ENCODE peak calls at places on chromosomes 1 and 21, in four cellular contexts. V is cardiac muscle cell; B is astrocyte; R is CD4-positive, CD25-positive, alpha-beta regulatory T cell. O is an unnamed sample.

GRCh38 chr1:185561629-185562028 is 172.6 kb upstream of the HMCN1 start:
- DNase-seq in V (no peak), B (peak), R (peak), O (peak)

GRCh38 chr1:99268021-99268420 is 3.7 kb downstream of the PLPPR4 start:
- DNase-seq in V (no peak), B (no peak), R (no peak), O (no peak)

GRCh38 chr1:9320520-9321479 is 28.1 kb downstream of the SPSB1 start:
- DNase-seq in V (no peak), B (no peak), R (no peak), O (no peak)

GRCh38 chr1:47710075-47711071 is 272.5 kb downstream of the FOXD2 start:
- DNase-seq in V (peak), B (no peak), R (peak), O (peak)

GRCh38 chr1:230823835-230824485 is 44.4 kb downstream of the C1orf198 start:
- DNase-seq in V (no peak), B (no peak), R (no peak), O (no peak)

GRCh38 chr1:84505167-84506001 is 802 bp upstream of the SPATA1 start:
- DNase-seq in V (peak), B (peak), R (peak), O (no peak)

GRCh38 chr1:94282143-94282711 is 44.8 kb upstream of the ARHGAP29 start:
- DNase-seq in V (no peak), B (no peak), R (no peak), O (no peak)

GRCh38 chr1:115293899-115294298 is 44.1 kb downstream of the NGF start:
- DNase-seq in V (no peak), B (no peak), R (no peak), O (no peak)

GRCh38 chr1:205714190-205714905 is 34.0 kb upstream of the SLC45A3 start:
- DNase-seq in V (no peak), B (no peak), R (no peak), O (no peak)

GRCh38 chr1:210505601-210506564 is 177.2 kb downstream of the HHAT start:
- DNase-seq in V (peak), B (peak), R (no peak), O (no peak)

GRCh38 chr1:94100129-94100784 is 20.7 kb downstream of the ABCA4 start:
- DNase-seq in V (no peak), B (no peak), R (no peak), O (no peak)

GRCh38 chr1:3454811-3455618 is 550 bp downstream of the ARHGEF16 start:
- DNase-seq in V (peak), B (no peak), R (no peak), O (no peak)
- H3K4me3 ChIP-seq in V (peak), B (no peak), R (no peak), O (peak)

GRCh38 chr21:18350216-18350615 is 53.4 kb downstream of the TMPRSS15 start:
- DNase-seq in V (no peak), B (peak), R (no peak), O (no peak)

GRCh38 chr21:18354947-18355346 is 48.6 kb downstream of the TMPRSS15 start:
- DNase-seq in V (no peak), B (peak), R (no peak), O (no peak)

DNA sequence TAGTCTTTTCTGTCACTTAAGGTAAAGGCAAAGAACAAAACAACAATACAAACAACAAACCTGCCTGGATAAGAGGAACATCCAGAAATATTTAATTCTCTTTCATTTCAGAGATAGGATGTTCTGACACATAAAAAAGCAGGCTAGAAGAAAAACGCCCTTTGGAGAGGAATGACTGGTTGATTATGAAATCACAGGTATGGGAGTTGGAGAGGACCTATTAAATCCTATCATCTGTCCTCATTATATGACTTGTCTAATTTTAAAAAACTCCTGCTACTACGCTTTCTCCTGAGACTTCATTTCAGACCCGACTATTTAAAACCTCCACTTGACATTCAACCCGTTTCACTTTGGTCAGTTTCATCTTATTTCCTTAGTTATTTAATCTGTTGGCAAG is 54.1 kb downstream of the TMPRSS15 start:
- DNase-seq in V (no peak), B (no peak), R (no peak), O (no peak)
- H3K4me3 ChIP-seq in V (no peak), B (no peak), R (no peak), O (no peak)

GRCh38 chr1:157497284-157497683 is 55.0 kb downstream of the FCRL5 start:
- DNase-seq in V (no peak), B (no peak), R (no peak), O (no peak)
- H3K4me3 ChIP-seq in V (no peak), B (no peak), R (no peak), O (no peak)

GRCh38 chr1:25544819-25545218 is 1.4 kb downstream of the LDLRAP1 start:
- DNase-seq in V (no peak), B (no peak), R (no peak), O (no peak)

GRCh38 chr1:25544243-25544764 is 898 bp downstream of the LDLRAP1 start:
- DNase-seq in V (no peak), B (no peak), R (no peak), O (no peak)

GRCh38 chr1:25545767-25546166 is 2.4 kb downstream of the LDLRAP1 start:
- DNase-seq in V (no peak), B (no peak), R (no peak), O (no peak)

GRCh38 chr1:25548601-25549000 is 5.2 kb downstream of the LDLRAP1 start:
- DNase-seq in V (no peak), B (no peak), R (no peak), O (no peak)

GRCh38 chr1:25546193-25546592 is 2.8 kb downstream of the LDLRAP1 start:
- DNase-seq in V (no peak), B (no peak), R (no peak), O (no peak)
- H3K4me3 ChIP-seq in V (no peak), B (no peak), R (no peak), O (no peak)

GRCh38 chr1:228835456-228835855 is 100.2 kb downstream of the RHOU start:
- DNase-seq in V (no peak), B (no peak), R (no peak), O (no peak)

GRCh38 chr1:228837817-228838716 is 102.8 kb downstream of the RHOU start:
- DNase-seq in V (peak), B (peak), R (no peak), O (no peak)

GRCh38 chr1:228833911-228834631 is 98.8 kb downstream of the RHOU start:
- DNase-seq in V (no peak), B (no peak), R (no peak), O (no peak)

GRCh38 chr1:228836954-228837481 is 101.7 kb downstream of the RHOU start:
- DNase-seq in V (no peak), B (no peak), R (no peak), O (no peak)

GRCh38 chr1:228836427-228836826 is 101.1 kb downstream of the RHOU start:
- DNase-seq in V (no peak), B (no peak), R (no peak), O (no peak)
- H3K4me3 ChIP-seq in V (no peak), B (no peak), R (no peak), O (no peak)

GRCh38 chr1:18921506-18922251 is 19.3 kb upstream of the ALDH4A1 start:
- DNase-seq in V (no peak), B (no peak), R (no peak), O (no peak)
- H3K4me3 ChIP-seq in V (no peak), B (no peak), R (no peak), O (no peak)

GRCh38 chr1:165829888-165830287 is 2.5 kb downstream of the UCK2 start:
- DNase-seq in V (no peak), B (no peak), R (no peak), O (no peak)
- H3K4me3 ChIP-seq in V (peak), B (no peak), R (no peak), O (peak)

GRCh38 chr1:98044071-98044697 is 123.3 kb upstream of the DPYD start:
- DNase-seq in V (no peak), B (no peak), R (no peak), O (no peak)

GRCh38 chr1:98044766-98045165 is 123.9 kb upstream of the DPYD start:
- DNase-seq in V (no peak), B (no peak), R (no peak), O (no peak)

GRCh38 chr1:98048234-98048633 is 127.4 kb upstream of the DPYD start:
- DNase-seq in V (peak), B (peak), R (peak), O (peak)

GRCh38 chr1:98045211-98046030 is 124.6 kb upstream of the DPYD start:
- DNase-seq in V (peak), B (peak), R (no peak), O (no peak)

GRCh38 chr1:98046031-98046641 is 125.3 kb upstream of the DPYD start:
- DNase-seq in V (peak), B (peak), R (peak), O (no peak)
- H3K4me3 ChIP-seq in V (peak), B (peak), R (peak), O (peak)

DNA sequence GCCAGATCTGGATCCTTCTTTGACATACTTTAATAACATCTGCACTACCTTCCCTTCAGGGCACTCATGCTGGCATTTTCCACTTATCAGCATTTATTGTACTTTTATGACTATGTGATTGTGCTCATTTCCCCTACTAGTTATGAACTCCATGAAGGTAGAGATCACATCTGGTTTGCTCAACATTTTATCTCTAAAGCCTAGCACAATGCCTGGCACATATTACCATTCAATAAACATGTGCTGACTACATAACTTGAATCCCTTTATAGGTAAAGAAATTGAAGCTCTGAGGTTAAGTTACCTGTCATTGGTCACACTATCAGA is 221.2 kb downstream of the HHIPL2 start:
- DNase-seq in V (no peak), B (no peak), R (no peak), O (no peak)
- H3K4me3 ChIP-seq in V (no peak), B (no peak), R (no peak), O (no peak)

GRCh38 chr1:8096105-8097011 is 70.2 kb upstream of the ERRFI1 start:
- DNase-seq in V (no peak), B (peak), R (peak), O (no peak)
- H3K4me3 ChIP-seq in V (no peak), B (peak), R (no peak), O (no peak)